ENCODE peak calls at places on chromosomes 1 and 21, in six cellular contexts. D is testis, U is K562, N is suprapubic skin, F is uterus, E is hepatocyte. S is an unnamed sample. For H3K9me3 and H3K4me1, the result is how much of the 10 kb centered on the place peaks cover.

GRCh38 chr1:229342902-229343587 is at the start of gene CCSAP:
- DNase-seq in N (no peak), F (peak), E (peak), D (peak), U (no peak), S (no peak)

GRCh38 chr1:160644399-160644798 is 2.4 kb downstream of the SLAMF1 start:
- DNase-seq in F (no peak), D (no peak), U (no peak), N (no peak), E (no peak), S (no peak)

GRCh38 chr1:145751491-145752021 is 32.3 kb downstream of the CD160 start:
- DNase-seq in E (peak), D (no peak), F (no peak), N (no peak), U (no peak), S (no peak)

GRCh38 chr1:214548988-214549387 is 2.4 kb downstream of the PTPN14 start:
- DNase-seq in D (peak), U (no peak), E (no peak), F (peak), N (no peak), S (no peak)

GRCh38 chr21:25560151-25560783 is 47.0 kb downstream of the MRPL39 start:
- DNase-seq in N (no peak), U (no peak), D (no peak), E (no peak), F (no peak), S (no peak)

GRCh38 chr1:153801786-153802697 is 26.8 kb downstream of the SLC27A3 start:
- DNase-seq in F (no peak), E (no peak), N (no peak), U (no peak), D (peak), S (no peak)

GRCh38 chr1:50620680-50621329 is 197.6 kb upstream of the DMRTA2 start:
- DNase-seq in D (no peak), N (no peak), U (no peak), F (no peak), E (peak), S (no peak)

GRCh38 chr1:26278835-26279597 is 870 bp upstream of the SH3BGRL3 start:
- DNase-seq in D (no peak), U (peak), F (peak), N (peak), E (peak), S (peak)

GRCh38 chr1:115098979-115099692 is 9.8 kb upstream of the TSPAN2 start:
- DNase-seq in E (peak), N (no peak), D (no peak), F (peak), U (no peak), S (peak)

GRCh38 chr1:220786057-220786336 is 716 bp upstream of the MTARC1 start:
- DNase-seq in F (no peak), N (no peak), U (no peak), D (no peak), E (no peak), S (no peak)
- H3K9me3 ChIP-seq in F (under half), N (under half), U (under half), D (under half), E (under half), S (under half)

GRCh38 chr1:8016244-8017241 is 9.6 kb downstream of the ERRFI1 start:
- DNase-seq in F (no peak), D (no peak), E (no peak), N (no peak), U (no peak), S (no peak)

GRCh38 chr1:8019229-8019620 is 6.9 kb downstream of the ERRFI1 start:
- DNase-seq in E (no peak), U (no peak), D (no peak), F (no peak), N (no peak), S (no peak)

GRCh38 chr1:8015809-8016165 is 10.3 kb downstream of the ERRFI1 start:
- DNase-seq in F (peak), E (no peak), N (no peak), U (no peak), D (peak), S (no peak)

GRCh38 chr1:8018492-8019228 is 7.4 kb downstream of the ERRFI1 start:
- DNase-seq in D (no peak), F (no peak), U (no peak), N (no peak), E (no peak), S (no peak)

GRCh38 chr1:8017495-8018310 is 8.4 kb downstream of the ERRFI1 start:
- DNase-seq in F (no peak), U (no peak), N (no peak), E (peak), D (no peak), S (no peak)
- H3K4me1 ChIP-seq in F (under half), U (under half), N (half or more), E (under half), D (under half), S (under half)

DNA sequence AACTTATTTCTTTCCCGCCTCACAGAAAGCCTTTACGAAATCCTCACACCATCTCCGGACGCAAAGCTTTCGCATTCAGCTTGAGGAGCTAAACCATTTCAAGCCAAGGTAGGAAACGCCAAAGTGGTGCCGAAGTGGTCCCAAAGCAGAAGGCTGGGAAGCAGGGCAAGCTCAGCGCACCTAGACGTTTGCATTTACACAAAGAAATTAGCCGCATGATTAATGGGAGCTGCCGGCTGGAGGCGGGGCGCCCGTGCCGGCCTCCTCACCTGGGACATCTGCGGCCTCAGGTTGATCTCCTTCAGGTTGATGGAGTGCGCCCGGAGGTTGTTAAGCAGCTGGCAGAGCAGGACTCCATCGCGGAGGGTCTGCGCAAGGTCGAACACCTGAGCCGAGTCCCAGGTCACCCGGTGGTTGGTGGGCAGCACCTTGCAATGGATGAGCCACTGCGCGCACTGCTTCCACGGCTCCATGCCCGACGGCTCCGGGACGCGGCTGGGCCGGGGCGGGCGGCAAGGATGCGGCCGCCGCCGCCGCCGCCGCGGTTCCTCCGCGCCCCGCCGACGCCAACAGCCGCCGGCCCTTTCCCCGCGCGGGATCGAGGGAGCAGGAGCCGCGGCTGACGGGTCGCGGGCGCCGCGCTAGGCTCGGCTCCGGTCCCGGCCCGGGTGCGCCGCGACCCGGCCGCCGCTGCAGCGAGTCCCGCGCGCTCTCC is 426 bp downstream of the VAV3 start:
- DNase-seq in U (no peak), D (peak), E (peak), N (peak), F (no peak), S (peak)
- H3K9me3 ChIP-seq in U (under half), D (under half), E (under half), N (under half), F (under half), S (under half)

DNA sequence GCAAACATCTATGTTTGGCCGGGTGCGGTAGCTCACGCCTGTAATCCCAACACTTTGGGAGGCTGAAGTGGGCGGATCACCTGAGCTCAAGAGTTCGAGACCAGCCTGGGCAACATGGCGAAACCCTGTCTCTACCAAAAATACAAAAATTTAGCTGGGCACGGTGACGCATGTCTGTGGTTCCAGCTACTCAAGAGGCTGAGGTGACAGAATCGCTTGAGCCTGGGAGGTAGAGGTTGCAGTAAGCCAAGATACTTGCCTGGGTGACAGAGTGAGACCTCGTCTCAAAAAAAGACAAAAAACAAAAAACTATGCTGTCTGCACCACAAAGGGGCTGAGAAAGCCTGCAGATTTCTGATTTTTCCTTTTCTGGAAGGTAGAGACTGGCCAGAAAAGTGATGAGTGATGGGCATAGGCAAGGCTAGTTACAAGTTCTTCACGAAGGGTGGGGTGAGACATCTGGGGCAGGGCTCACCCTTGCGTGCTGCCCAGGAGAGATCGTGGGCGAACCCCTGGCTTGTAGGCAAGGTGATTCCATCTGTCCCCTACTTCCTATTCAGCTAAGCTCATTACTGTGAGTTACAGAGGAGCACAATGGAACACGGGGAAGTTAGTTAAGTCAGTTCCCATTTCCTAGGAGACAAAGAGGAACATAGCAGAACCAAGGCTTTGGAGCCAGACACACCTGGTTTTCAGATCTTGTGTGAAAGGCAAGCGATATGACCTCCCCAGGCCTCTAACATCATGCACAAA is 3.2 kb downstream of the SLC2A1 start:
- DNase-seq in N (no peak), F (no peak), U (no peak), D (no peak), E (no peak), S (no peak)
- H3K4me1 ChIP-seq in N (half or more), F (under half), U (half or more), D (under half), E (under half), S (half or more)

DNA sequence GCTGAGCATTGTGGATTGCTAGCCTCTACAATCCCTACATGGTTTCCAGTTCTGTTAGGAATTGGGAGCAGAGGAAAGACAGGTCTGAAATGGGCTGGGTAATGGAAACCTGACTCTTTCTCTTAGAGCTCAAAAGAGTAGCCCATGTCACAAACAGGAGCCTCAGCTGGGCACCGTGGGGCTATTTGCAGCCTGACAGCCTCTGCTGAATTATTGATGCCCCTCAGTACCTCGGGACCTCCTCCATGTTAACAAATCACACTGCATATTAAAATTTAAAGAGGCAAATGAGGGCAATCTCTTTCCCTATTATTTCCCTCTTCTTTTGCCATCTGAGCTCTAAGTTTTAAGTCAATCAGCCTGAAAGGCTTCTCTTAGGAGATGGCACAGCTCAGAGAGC is 157.1 kb downstream of the TSEN15 start:
- DNase-seq in D (no peak), U (no peak), E (no peak), N (no peak), F (no peak), S (no peak)
- H3K9me3 ChIP-seq in D (under half), U (under half), E (under half), N (under half), F (under half), S (under half)

DNA sequence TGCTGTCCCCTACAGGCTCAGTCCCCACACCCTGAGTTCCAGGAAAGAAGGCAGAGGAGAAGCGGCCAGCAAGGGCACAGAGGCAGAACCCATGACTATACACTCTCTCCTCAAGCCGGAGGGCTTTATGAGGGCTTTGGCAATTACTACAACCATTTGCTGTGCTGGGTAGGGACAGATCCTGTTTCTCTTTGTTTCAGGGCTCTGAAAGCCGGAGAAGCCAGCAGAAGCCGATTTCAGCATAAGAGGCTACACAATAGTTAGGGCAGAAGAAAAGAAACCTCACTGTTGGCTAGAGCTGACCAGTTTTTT is 13.9 kb downstream of the GPR3 start:
- DNase-seq in F (no peak), E (no peak), U (no peak), N (no peak), D (no peak), S (no peak)
- H3K4me1 ChIP-seq in F (under half), E (under half), U (under half), N (half or more), D (under half), S (under half)

GRCh38 chr1:247079141-247079874 is 697 bp upstream of the ZNF670 start:
- DNase-seq in N (no peak), D (peak), F (no peak), E (peak), U (no peak), S (no peak)

GRCh38 chr1:247077768-247078314 is 770 bp downstream of the ZNF670 start:
- DNase-seq in D (no peak), F (no peak), N (no peak), U (no peak), E (no peak), S (no peak)

GRCh38 chr1:247078315-247079140 is at the start of gene ZNF670:
- DNase-seq in N (peak), E (peak), U (peak), F (peak), D (peak), S (peak)

GRCh38 chr1:247077234-247077633 is 1.4 kb downstream of the ZNF670 start:
- DNase-seq in U (no peak), F (no peak), E (no peak), N (no peak), D (no peak), S (no peak)
- H3K9me3 ChIP-seq in U (under half), F (under half), E (under half), N (under half), D (under half), S (under half)